ENCODE peak calls at places on chromosomes 1 and 21, in six cellular contexts. One of them, this sample, is unnamed.

GRCh38 chr1:29453502-29454240 is 217.3 kb downstream of the PTPRU start:
- DNase-seq in HCEC 1CT: no peak
- DNase-seq in dorsolateral prefrontal cortex: no peak
- DNase-seq in stimulated activated CD4-positive, alpha-beta T cell treated with anti-CD3 and anti-CD28 coated beads, TNF-alpha, amount 100 ng/mL, for 4 hours: no peak
- DNase-seq in IMR-90: peak
- DNase-seq in effector memory CD4-positive, alpha-beta T cell: no peak
- DNase-seq in this sample: no peak

GRCh38 chr1:85462931-85463665 is 1.9 kb downstream of the DDAH1 start:
- DNase-seq in HCEC 1CT: no peak
- DNase-seq in dorsolateral prefrontal cortex: no peak
- DNase-seq in stimulated activated CD4-positive, alpha-beta T cell treated with anti-CD3 and anti-CD28 coated beads, TNF-alpha, amount 100 ng/mL, for 4 hours: no peak
- DNase-seq in IMR-90: no peak
- DNase-seq in effector memory CD4-positive, alpha-beta T cell: no peak
- DNase-seq in this sample: no peak

GRCh38 chr21:28431022-28431421 is 561.7 kb downstream of the LTN1 start:
- DNase-seq in HCEC 1CT: peak
- DNase-seq in dorsolateral prefrontal cortex: no peak
- DNase-seq in stimulated activated CD4-positive, alpha-beta T cell treated with anti-CD3 and anti-CD28 coated beads, TNF-alpha, amount 100 ng/mL, for 4 hours: no peak
- DNase-seq in IMR-90: peak
- DNase-seq in effector memory CD4-positive, alpha-beta T cell: no peak
- DNase-seq in this sample: no peak

GRCh38 chr1:180151508-180151907 is 3.2 kb upstream of the QSOX1 start:
- DNase-seq in HCEC 1CT: peak
- DNase-seq in dorsolateral prefrontal cortex: no peak
- DNase-seq in stimulated activated CD4-positive, alpha-beta T cell treated with anti-CD3 and anti-CD28 coated beads, TNF-alpha, amount 100 ng/mL, for 4 hours: no peak
- DNase-seq in IMR-90: peak
- DNase-seq in effector memory CD4-positive, alpha-beta T cell: no peak
- DNase-seq in this sample: no peak

GRCh38 chr1:22184892-22185612 is 42.2 kb upstream of the WNT4 start:
- DNase-seq in HCEC 1CT: no peak
- DNase-seq in dorsolateral prefrontal cortex: no peak
- DNase-seq in stimulated activated CD4-positive, alpha-beta T cell treated with anti-CD3 and anti-CD28 coated beads, TNF-alpha, amount 100 ng/mL, for 4 hours: no peak
- DNase-seq in IMR-90: no peak
- DNase-seq in effector memory CD4-positive, alpha-beta T cell: no peak
- DNase-seq in this sample: no peak

GRCh38 chr1:71351438-71351837 is 270.6 kb upstream of the ZRANB2 start:
- DNase-seq in HCEC 1CT: peak
- DNase-seq in dorsolateral prefrontal cortex: no peak
- DNase-seq in stimulated activated CD4-positive, alpha-beta T cell treated with anti-CD3 and anti-CD28 coated beads, TNF-alpha, amount 100 ng/mL, for 4 hours: no peak
- DNase-seq in IMR-90: peak
- DNase-seq in effector memory CD4-positive, alpha-beta T cell: no peak
- DNase-seq in this sample: no peak

GRCh38 chr1:218123968-218124367 is 161.1 kb upstream of the RRP15 start:
- DNase-seq in HCEC 1CT: no peak
- DNase-seq in dorsolateral prefrontal cortex: no peak
- DNase-seq in stimulated activated CD4-positive, alpha-beta T cell treated with anti-CD3 and anti-CD28 coated beads, TNF-alpha, amount 100 ng/mL, for 4 hours: no peak
- DNase-seq in IMR-90: no peak
- DNase-seq in effector memory CD4-positive, alpha-beta T cell: no peak
- DNase-seq in this sample: no peak

GRCh38 chr1:109361649-109362048 is 36.1 kb downstream of the SORT1 start:
- DNase-seq in HCEC 1CT: peak
- DNase-seq in dorsolateral prefrontal cortex: no peak
- DNase-seq in stimulated activated CD4-positive, alpha-beta T cell treated with anti-CD3 and anti-CD28 coated beads, TNF-alpha, amount 100 ng/mL, for 4 hours: no peak
- DNase-seq in IMR-90: peak
- DNase-seq in effector memory CD4-positive, alpha-beta T cell: no peak
- DNase-seq in this sample: no peak

GRCh38 chr21:35303085-35303484 is 254.0 kb upstream of the RUNX1 start:
- DNase-seq in HCEC 1CT: peak
- DNase-seq in dorsolateral prefrontal cortex: no peak
- DNase-seq in stimulated activated CD4-positive, alpha-beta T cell treated with anti-CD3 and anti-CD28 coated beads, TNF-alpha, amount 100 ng/mL, for 4 hours: no peak
- DNase-seq in IMR-90: peak
- DNase-seq in effector memory CD4-positive, alpha-beta T cell: no peak
- DNase-seq in this sample: no peak